ENCODE peak calls at places on chromosomes 7 and 10, in ten cellular contexts. C, O, Y, X, U, K, D, L, H and S are unnamed samples.
A peak's percentile ranks its signal among the peaks of the same experiment; 100 is the strongest.

GRCh38 chr10:89369142-89370105 is 8.4 kb upstream of the IFIT1B start:
- DNase-seq in C (peak; percentile 51), O (peak; percentile 48), Y (no peak), X (no peak), U (peak; percentile 79), K (peak; percentile 35), D (peak; percentile 60), L (no peak), H (no peak), S (no peak)

GRCh38 chr7:30422922-30423321 is 55.7 kb downstream of the NOD1 start:
- DNase-seq in C (no peak), O (peak; percentile 3), Y (no peak), X (no peak), U (peak; percentile 53), K (no peak), D (peak; percentile 23), L (no peak), H (no peak), S (no peak)

GRCh38 chr7:92402920-92403759 is 44.1 kb upstream of the GATAD1 start:
- DNase-seq in C (no peak), O (peak; percentile 59), Y (peak; percentile 52), X (no peak), U (peak; percentile 76), K (no peak), D (peak; percentile 79), L (no peak), H (no peak), S (no peak)

GRCh38 chr10:24254180-24254579 is 45.2 kb downstream of the KIAA1217 start:
- DNase-seq in C (no peak), O (no peak), Y (no peak), X (peak; percentile 27), U (peak; percentile 71), K (no peak), D (peak; percentile 40), L (no peak), H (no peak), S (no peak)

GRCh38 chr7:22435105-22435504 is 64.9 kb downstream of the STEAP1B start:
- DNase-seq in C (no peak), O (no peak), Y (no peak), X (no peak), U (no peak), K (no peak), D (no peak), L (no peak), H (no peak), S (no peak)

GRCh38 chr7:157932498-157933218 is 595.9 kb downstream of the DNAJB6 start:
- DNase-seq in C (peak; percentile 47), O (peak; percentile 1), Y (no peak), X (no peak), U (no peak), K (no peak), D (no peak), L (no peak), H (no peak), S (no peak)

GRCh38 chr10:51763746-51764145 is 64.4 kb upstream of the CSTF2T start:
- DNase-seq in C (no peak), O (no peak), Y (no peak), X (no peak), U (no peak), K (no peak), D (no peak), L (no peak), H (no peak), S (no peak)

GRCh38 chr7:36128448-36129047 is 24.5 kb upstream of the EEPD1 start:
- DNase-seq in C (peak; percentile 35), O (peak; percentile 91), Y (peak; percentile 47), X (peak; percentile 71), U (peak; percentile 91), K (peak; percentile 37), D (peak; percentile 91), L (peak; percentile 93), H (peak; percentile 75), S (no peak)

GRCh38 chr10:79981673-79982485 is 33.0 kb upstream of the SFTPD start:
- DNase-seq in C (peak; percentile 73), O (no peak), Y (no peak), X (no peak), U (peak; percentile 4), K (peak; percentile 88), D (peak; percentile 2), L (peak; percentile 50), H (peak; percentile 59), S (no peak)

GRCh38 chr10:122149138-122149606 is 121.9 kb upstream of the BTBD16 start:
- DNase-seq in C (no peak), O (no peak), Y (no peak), X (no peak), U (no peak), K (no peak), D (peak; percentile 33), L (peak; percentile 67), H (no peak), S (no peak)

GRCh38 chr7:158061031-158061630 is 526.5 kb downstream of the PTPRN2 start:
- DNase-seq in C (no peak), O (no peak), Y (no peak), X (no peak), U (no peak), K (no peak), D (no peak), L (no peak), H (no peak), S (no peak)

GRCh38 chr10:103500481-103500880 is 7.0 kb downstream of the NEURL1 start:
- DNase-seq in C (no peak), O (no peak), Y (no peak), X (no peak), U (no peak), K (no peak), D (no peak), L (no peak), H (no peak), S (no peak)

GRCh38 chr10:84530724-84531325 is 202.4 kb downstream of the CCSER2 start:
- DNase-seq in C (no peak), O (no peak), Y (no peak), X (no peak), U (no peak), K (no peak), D (no peak), L (no peak), H (no peak), S (no peak)

GRCh38 chr7:620052-620451 is 100.4 kb upstream of the PDGFA start:
- DNase-seq in C (peak; percentile 49), O (peak; percentile 68), Y (no peak), X (no peak), U (peak; percentile 43), K (no peak), D (peak; percentile 88), L (no peak), H (no peak), S (no peak)

GRCh38 chr7:75565129-75565528 is 73.0 kb downstream of the SPDYE5 start:
- DNase-seq in C (no peak), O (peak; percentile 90), Y (peak; percentile 84), X (peak; percentile 88), U (peak; percentile 87), K (peak; percentile 56), D (peak; percentile 93), L (no peak), H (no peak), S (no peak)

GRCh38 chr10:102868976-102869289 is 337 bp upstream of the AS3MT start:
- DNase-seq in C (no peak), O (no peak), Y (no peak), X (no peak), U (no peak), K (peak; percentile 47), D (no peak), L (no peak), H (no peak), S (no peak)

GRCh38 chr10:97422921-97423420 is 3.0 kb upstream of the PGAM1 start:
- DNase-seq in C (peak; percentile 69), O (peak; percentile 82), Y (no peak), X (peak; percentile 75), U (peak; percentile 61), K (no peak), D (peak; percentile 88), L (no peak), H (no peak), S (no peak)

GRCh38 chr7:159272739-159273138 is 128.1 kb upstream of the VIPR2 start:
- DNase-seq in C (no peak), O (no peak), Y (no peak), X (no peak), U (no peak), K (no peak), D (no peak), L (no peak), H (peak; percentile 28), S (no peak)

GRCh38 chr7:27870595-27870994 is 130.6 kb downstream of the TAX1BP1 start:
- DNase-seq in C (no peak), O (no peak), Y (no peak), X (no peak), U (no peak), K (no peak), D (no peak), L (no peak), H (no peak), S (no peak)
- TF ChIP-seq CTCF in C (no peak), O (no peak), Y (no peak), X (no peak), U (no peak), K (no peak), D (no peak), L (no peak), H (no peak), S (no peak)

DNA sequence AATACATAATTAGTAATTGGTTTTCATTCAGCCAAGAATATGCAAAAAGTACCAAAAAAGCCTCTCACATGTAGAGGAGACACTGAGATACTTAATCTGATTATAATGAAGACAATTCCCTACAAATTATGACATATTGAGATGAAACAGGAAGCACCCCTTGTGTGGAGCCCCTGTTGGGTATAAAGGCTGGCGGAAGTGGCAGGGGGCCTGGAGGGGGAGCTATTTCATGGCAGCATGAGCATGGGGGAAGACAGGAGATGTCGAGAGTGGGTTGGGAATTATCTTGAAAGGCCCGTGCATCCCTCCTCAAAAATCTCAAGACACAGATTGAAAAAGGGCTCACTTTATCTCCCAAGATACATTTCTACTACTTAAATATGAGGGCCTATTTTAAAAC is 96.9 kb downstream of the PIP4K2A start:
- DNase-seq in C (peak; percentile 57), O (no peak), Y (no peak), X (no peak), U (no peak), K (no peak), D (no peak), L (no peak), H (peak; percentile 43), S (no peak)
- TF ChIP-seq CTCF in C (peak; percentile 26), O (peak; percentile 24), Y (no peak), X (no peak), U (no peak), K (peak; percentile 40), D (no peak), L (no peak), H (peak; percentile 53), S (peak; percentile 18)

DNA sequence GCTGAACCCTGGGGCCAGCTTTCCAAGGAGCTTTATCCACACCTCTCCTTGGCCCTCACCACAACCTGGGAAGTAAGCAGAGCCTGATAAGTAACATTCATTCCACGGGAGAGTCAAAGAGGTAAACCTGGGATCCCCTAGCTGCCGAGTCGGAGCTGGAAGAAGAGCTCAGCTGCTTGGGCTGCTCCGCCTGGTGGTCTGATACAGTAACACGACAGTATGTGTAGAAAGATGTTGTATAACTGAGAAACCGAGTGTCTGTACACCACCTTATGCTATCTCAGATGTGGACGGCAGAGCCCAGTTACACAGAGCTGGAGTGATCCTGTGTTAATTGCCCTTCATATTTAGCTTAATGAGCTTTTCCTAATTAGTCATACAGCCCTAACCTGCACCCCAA is 151.3 kb upstream of the KMT2E start:
- DNase-seq in C (peak; percentile 13), O (peak; percentile 5), Y (no peak), X (no peak), U (no peak), K (peak; percentile 63), D (no peak), L (no peak), H (peak; percentile 59), S (no peak)
- TF ChIP-seq CTCF in C (no peak), O (peak; percentile 58), Y (peak; percentile 32), X (peak; percentile 26), U (peak; percentile 31), K (peak; percentile 58), D (peak; percentile 8), L (no peak), H (peak; percentile 73), S (peak; percentile 45)

GRCh38 chr7:151141281-151141854 is 26.1 kb downstream of the GBX1 start:
- DNase-seq in C (no peak), O (no peak), Y (no peak), X (no peak), U (no peak), K (peak; percentile 44), D (no peak), L (no peak), H (peak; percentile 29), S (no peak)
- TF ChIP-seq CTCF in C (no peak), O (no peak), Y (no peak), X (no peak), U (no peak), K (no peak), D (no peak), L (no peak), H (no peak), S (no peak)